ENCODE peak calls at places on chromosomes 13 and 19, in ten cellular contexts. C is ovary, D is transverse colon, Z is esophagus squamous epithelium, U is AG09309, N is BE2C, A is cardiac muscle cell, W is prostate gland, S is A549, O is GM23338. T is an unnamed sample.

GRCh38 chr13:45196622-45197021 is 4.2 kb downstream of the KCTD4 start:
- DNase-seq in C (no peak), Z (no peak), U (no peak), D (no peak), W (no peak), O (no peak), N (no peak), A (peak; percentile 40), S (no peak), T (no peak)

GRCh38 chr13:57631607-57632275 is at the start of gene PCDH17:
- DNase-seq in O (peak; percentile 85), N (peak; percentile 75), U (no peak), D (peak; percentile 7), W (no peak), A (peak; percentile 69), S (no peak), Z (no peak), C (no peak), T (no peak)

GRCh38 chr13:98641075-98641474 is 64.2 kb upstream of the STK24 start:
- DNase-seq in D (no peak), U (no peak), A (no peak), S (no peak), Z (no peak), W (no peak), C (no peak), O (no peak), N (no peak), T (no peak)

GRCh38 chr19:49594157-49595005 is 3.4 kb downstream of the PRR12 start:
- DNase-seq in W (no peak), C (no peak), O (no peak), S (no peak), N (no peak), A (no peak), U (no peak), Z (no peak), D (no peak), T (no peak)

GRCh38 chr13:49776871-49777270 is 15.6 kb downstream of the KPNA3 start:
- DNase-seq in O (no peak), A (no peak), U (no peak), Z (no peak), W (no peak), S (no peak), N (no peak), D (no peak), C (no peak), T (no peak)

GRCh38 chr13:51995677-51996551 is 15.3 kb downstream of the ATP7B start:
- DNase-seq in C (no peak), W (peak; percentile 43), D (peak; percentile 45), A (no peak), O (peak; percentile 33), N (no peak), S (no peak), U (peak; percentile 7), Z (no peak), T (no peak)

GRCh38 chr13:91406619-91407018 is 8.2 kb downstream of the GPC5 start:
- DNase-seq in C (no peak), N (peak; percentile 66), D (no peak), U (no peak), Z (no peak), A (no peak), W (no peak), O (peak; percentile 90), S (peak; percentile 23), T (no peak)

GRCh38 chr13:98488736-98489135 is 88.2 kb downstream of the STK24 start:
- DNase-seq in A (no peak), C (no peak), N (no peak), Z (no peak), D (no peak), W (no peak), S (no peak), U (no peak), O (no peak), T (no peak)

GRCh38 chr19:35845215-35846037 is 6.9 kb downstream of the NPHS1 start:
- DNase-seq in Z (no peak), D (peak; percentile 41), W (no peak), S (peak; percentile 84), A (peak; percentile 49), U (no peak), O (peak; percentile 80), N (peak; percentile 33), C (no peak), T (no peak)

GRCh38 chr13:94263038-94263437 is 216.4 kb downstream of the DCT start:
- DNase-seq in U (no peak), N (no peak), D (no peak), A (no peak), W (no peak), S (no peak), C (no peak), O (no peak), Z (no peak), T (no peak)

GRCh38 chr13:105159794-105160193 is 1375.7 kb downstream of the EFNB2 start:
- DNase-seq in Z (no peak), O (no peak), S (no peak), U (no peak), W (no peak), A (no peak), D (no peak), N (no peak), C (no peak), T (no peak)

GRCh38 chr19:4456843-4457653 is 546 bp downstream of the UBXN6 start:
- DNase-seq in O (peak; percentile 85), N (peak; percentile 80), S (no peak), C (no peak), A (peak; percentile 82), W (no peak), Z (no peak), U (no peak), D (peak; percentile 47), T (no peak)

GRCh38 chr19:50417850-50418185 is 920 bp upstream of the SPIB start:
- DNase-seq in W (no peak), A (no peak), C (no peak), N (no peak), Z (no peak), U (no peak), S (no peak), O (no peak), D (no peak), T (no peak)

GRCh38 chr13:111659842-111660241 is 339.4 kb downstream of the TEX29 start:
- DNase-seq in N (no peak), C (peak; percentile 1), W (no peak), A (no peak), Z (no peak), D (no peak), U (no peak), S (no peak), O (no peak), T (no peak)

GRCh38 chr19:36113895-36114762 is 546 bp downstream of the POLR2I start:
- DNase-seq in O (peak; percentile 83), A (peak; percentile 18), Z (no peak), W (peak; percentile 13), N (no peak), C (peak; percentile 54), S (peak; percentile 67), U (no peak), D (peak; percentile 32), T (no peak)

GRCh38 chr13:22735381-22735995 is 445.3 kb upstream of the SGCG start:
- DNase-seq in N (no peak), S (peak; percentile 25), U (no peak), C (no peak), O (peak; percentile 59), Z (no peak), A (peak; percentile 33), W (no peak), D (no peak), T (no peak)
- H3K4me3 ChIP-seq in N (no peak overlapping the region), S (peak overlapping the region; percentile 35), U (no peak overlapping the region), C (no peak overlapping the region), O (no peak overlapping the region), Z (no peak overlapping the region), A (no peak overlapping the region), W (no peak overlapping the region), D (no peak overlapping the region), T (no peak overlapping the region)

GRCh38 chr19:6018786-6019185 is 40.8 kb upstream of the RANBP3 start:
- DNase-seq in O (peak; percentile 82), U (no peak), S (no peak), C (no peak), A (peak; percentile 39), D (no peak), Z (no peak), N (no peak), W (no peak), T (no peak)
- TF ChIP-seq CTCF in O (peak; percentile 63), U (peak; percentile 6), S (no peak), C (no peak), A (peak; percentile 34), D (no peak), Z (no peak), N (peak; percentile 34), W (no peak), T (peak; percentile 32)

DNA sequence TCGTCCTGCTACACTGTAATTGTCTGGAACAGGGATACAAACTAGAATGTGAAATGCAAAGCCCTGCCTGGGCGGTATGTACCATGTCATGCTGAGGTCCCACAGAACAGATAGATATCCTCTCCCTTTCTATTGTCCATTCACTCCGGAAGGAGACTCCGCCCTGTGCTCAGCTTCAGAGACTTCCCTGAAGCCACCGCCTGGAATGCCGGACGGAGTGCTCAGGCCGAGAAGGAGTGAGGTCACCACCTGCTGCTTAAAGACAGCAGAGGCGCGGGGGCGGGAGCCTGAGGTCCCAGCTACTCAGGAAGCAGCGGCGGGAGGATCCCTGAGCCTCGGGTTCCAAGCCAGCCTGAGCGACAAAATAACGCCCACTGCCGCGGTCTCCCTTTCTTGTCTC is 890 bp upstream of the ZNF611 start:
- DNase-seq in O (peak; percentile 97), Z (no peak), C (peak; percentile 56), A (peak; percentile 60), S (no peak), W (peak; percentile 61), U (no peak), N (no peak), D (peak; percentile 68), T (no peak)
- H3K4me3 ChIP-seq in O (peak overlapping the region; percentile 100), Z (peak overlapping the region; percentile 22), C (no peak overlapping the region), A (no peak overlapping the region), S (no peak overlapping the region), W (no peak overlapping the region), U (no peak overlapping the region), N (no peak overlapping the region), D (peak overlapping the region; percentile 96), T (no peak overlapping the region)

GRCh38 chr13:39263033-39263432 is 224.8 kb downstream of the NHLRC3 start:
- DNase-seq in S (peak; percentile 17), W (peak; percentile 9), C (no peak), D (peak; percentile 9), N (peak; percentile 53), U (no peak), Z (no peak), O (peak; percentile 72), A (peak; percentile 58), T (peak; percentile 18)
- TF ChIP-seq CTCF in S (peak; percentile 37), W (peak; percentile 56), C (peak; percentile 48), D (peak; percentile 51), N (peak; percentile 77), U (peak; percentile 63), Z (peak; percentile 52), O (peak; percentile 85), A (peak; percentile 77), T (peak; percentile 65)

DNA sequence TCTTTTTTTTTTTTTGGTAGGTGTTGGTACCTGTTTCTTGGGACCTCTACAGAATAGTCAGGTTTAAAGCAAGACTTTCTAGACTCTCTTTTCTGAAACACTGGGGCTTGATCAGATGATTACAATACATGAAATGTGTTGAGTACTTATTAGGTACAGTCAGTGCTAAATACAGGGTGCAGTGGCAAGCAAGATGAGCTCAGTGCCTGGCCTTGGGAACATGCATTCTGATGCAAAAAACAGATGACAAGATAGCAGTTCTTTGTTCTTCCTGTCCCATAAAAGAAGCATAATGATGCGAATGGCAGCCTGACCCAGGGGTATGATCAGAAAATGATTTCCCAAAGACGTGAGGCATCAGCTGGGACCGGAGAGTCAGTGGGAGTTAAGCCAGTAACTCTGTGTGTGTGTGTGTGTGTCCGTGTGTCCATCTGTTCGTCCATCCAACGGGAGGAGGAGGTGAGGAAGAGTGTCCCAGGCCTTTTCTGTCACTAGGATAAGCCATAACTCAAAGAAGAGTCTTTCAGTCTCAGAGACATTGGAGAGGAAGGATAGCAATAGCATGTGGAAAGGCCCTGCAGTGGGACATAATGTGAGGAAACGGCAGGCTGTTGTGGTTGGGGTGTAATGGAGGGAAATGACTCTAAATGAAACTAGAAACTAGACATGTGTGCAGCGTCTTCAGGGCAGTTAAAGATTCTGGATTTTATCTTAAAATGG is 32.2 kb downstream of the SLAIN1 start:
- DNase-seq in U (no peak), O (no peak), C (no peak), S (no peak), Z (no peak), W (no peak), D (no peak), A (no peak), N (no peak), T (no peak)
- H3K4me3 ChIP-seq in U (no peak overlapping the region), O (no peak overlapping the region), C (no peak overlapping the region), S (no peak overlapping the region), Z (no peak overlapping the region), W (no peak overlapping the region), D (no peak overlapping the region), A (no peak overlapping the region), N (no peak overlapping the region), T (no peak overlapping the region)